ENCODE peak calls at places on chromosomes 16 and 17, in nine cellular contexts. F, W, T, Z, N, U, A, M and C are unnamed samples.
A peak's percentile ranks its signal among the peaks of the same experiment; 100 is the strongest.

GRCh38 chr16:68416057-68417046 is 32.0 kb downstream of the SMPD3 start:
- DNase-seq in F (no peak), W (no peak), T (no peak), Z (peak; percentile 84), N (no peak), U (no peak), A (peak; percentile 89), M (no peak), C (no peak)

GRCh38 chr17:61408151-61409041 is 8.8 kb downstream of the TBX2 start:
- DNase-seq in F (no peak), W (peak; percentile 38), T (peak; percentile 55), Z (no peak), N (no peak), U (peak; percentile 57), A (no peak), M (peak; percentile 74), C (no peak)

GRCh38 chr16:86138121-86138944 is 239.4 kb downstream of the IRF8 start:
- DNase-seq in F (no peak), W (no peak), T (no peak), Z (no peak), N (no peak), U (no peak), A (no peak), M (peak; percentile 33), C (peak; percentile 54)

GRCh38 chr17:56756536-56756935 is 77.2 kb downstream of the C17orf67 start:
- DNase-seq in F (no peak), W (no peak), T (peak; percentile 98), Z (no peak), N (no peak), U (peak; percentile 81), A (no peak), M (no peak), C (no peak)

GRCh38 chr17:2649191-2649590 is 55.7 kb downstream of the PAFAH1B1 start:
- DNase-seq in F (no peak), W (no peak), T (no peak), Z (no peak), N (no peak), U (no peak), A (no peak), M (no peak), C (no peak)

GRCh38 chr16:55144656-55145055 is 179.3 kb upstream of the IRX6 start:
- DNase-seq in F (no peak), W (no peak), T (no peak), Z (no peak), N (no peak), U (no peak), A (no peak), M (no peak), C (no peak)

GRCh38 chr17:80101946-80102706 is 745 bp downstream of the GAA start:
- DNase-seq in F (peak; percentile 6), W (peak; percentile 61), T (peak; percentile 77), Z (peak; percentile 29), N (peak; percentile 27), U (peak; percentile 54), A (peak; percentile 14), M (peak; percentile 35), C (peak; percentile 73)

GRCh38 chr17:44273607-44274006 is 5.7 kb upstream of the SLC4A1 start:
- DNase-seq in F (no peak), W (peak; percentile 34), T (no peak), Z (no peak), N (no peak), U (no peak), A (no peak), M (no peak), C (no peak)

GRCh38 chr17:59361386-59361785 is 29.9 kb downstream of the YPEL2 start:
- DNase-seq in F (no peak), W (no peak), T (peak; percentile 81), Z (no peak), N (peak; percentile 61), U (peak; percentile 60), A (no peak), M (no peak), C (no peak)

GRCh38 chr16:67397451-67397801 is 4.1 kb upstream of the TPPP3 start:
- DNase-seq in F (no peak), W (no peak), T (no peak), Z (no peak), N (no peak), U (no peak), A (no peak), M (peak; percentile 86), C (peak; percentile 17)

GRCh38 chr16:63473710-63474109 is 1437.5 kb upstream of the CDH8 start:
- DNase-seq in F (no peak), W (no peak), T (no peak), Z (no peak), N (no peak), U (no peak), A (no peak), M (no peak), C (no peak)

GRCh38 chr16:59865071-59865671 is 1131.1 kb upstream of the GOT2 start:
- DNase-seq in F (no peak), W (no peak), T (no peak), Z (no peak), N (no peak), U (no peak), A (no peak), M (no peak), C (no peak)

GRCh38 chr16:4617880-4618279 is 3.2 kb upstream of the UBALD1 start:
- DNase-seq in F (no peak), W (no peak), T (no peak), Z (no peak), N (no peak), U (no peak), A (no peak), M (no peak), C (no peak)

GRCh38 chr17:76199466-76199865 is 40.8 kb downstream of the RNF157 start:
- DNase-seq in F (peak; percentile 88), W (no peak), T (no peak), Z (no peak), N (no peak), U (no peak), A (no peak), M (no peak), C (peak; percentile 58)

GRCh38 chr16:27286446-27286845 is 17.9 kb upstream of the NSMCE1 start:
- DNase-seq in F (no peak), W (no peak), T (peak; percentile 97), Z (no peak), N (no peak), U (peak; percentile 85), A (no peak), M (no peak), C (peak; percentile 35)

GRCh38 chr16:27285676-27286196 is 17.2 kb upstream of the NSMCE1 start:
- DNase-seq in F (no peak), W (no peak), T (no peak), Z (peak; percentile 34), N (no peak), U (no peak), A (no peak), M (no peak), C (no peak)

GRCh38 chr16:27275394-27275793 is 6.8 kb upstream of the NSMCE1 start:
- DNase-seq in F (no peak), W (no peak), T (no peak), Z (no peak), N (no peak), U (no peak), A (no peak), M (no peak), C (no peak)

GRCh38 chr16:27284865-27285675 is 16.5 kb upstream of the NSMCE1 start:
- DNase-seq in F (no peak), W (no peak), T (no peak), Z (peak; percentile 3), N (no peak), U (no peak), A (no peak), M (no peak), C (no peak)

GRCh38 chr16:27281285-27281684 is 12.7 kb upstream of the NSMCE1 start:
- DNase-seq in F (no peak), W (no peak), T (no peak), Z (no peak), N (no peak), U (no peak), A (no peak), M (no peak), C (no peak)
- H3K4me1 ChIP-seq in F (peaks cover 6% of the 10 kb centered on the region), W (no peaks in the 10 kb centered on the region), T (peaks cover 6% of the 10 kb centered on the region), Z (no peaks in the 10 kb centered on the region), N (no peaks in the 10 kb centered on the region), U (peaks cover 3% of the 10 kb centered on the region), A (no peaks in the 10 kb centered on the region), M (no peaks in the 10 kb centered on the region), C (peaks cover 3% of the 10 kb centered on the region)

GRCh38 chr17:30369995-30370394 is 8.7 kb upstream of the CPD start:
- DNase-seq in F (no peak), W (no peak), T (peak; percentile 46), Z (no peak), N (no peak), U (no peak), A (peak; percentile 49), M (no peak), C (no peak)

GRCh38 chr17:30375661-30376060 is 3.1 kb upstream of the CPD start:
- DNase-seq in F (no peak), W (no peak), T (peak; percentile 28), Z (no peak), N (no peak), U (no peak), A (peak; percentile 42), M (no peak), C (no peak)

GRCh38 chr17:30368896-30369720 is 9.6 kb upstream of the CPD start:
- DNase-seq in F (no peak), W (no peak), T (no peak), Z (no peak), N (no peak), U (no peak), A (no peak), M (no peak), C (peak; percentile 42)

GRCh38 chr17:30376621-30377452 is 1.9 kb upstream of the CPD start:
- DNase-seq in F (no peak), W (no peak), T (peak; percentile 87), Z (peak; percentile 34), N (peak; percentile 96), U (peak; percentile 93), A (no peak), M (peak; percentile 75), C (peak; percentile 88)

DNA sequence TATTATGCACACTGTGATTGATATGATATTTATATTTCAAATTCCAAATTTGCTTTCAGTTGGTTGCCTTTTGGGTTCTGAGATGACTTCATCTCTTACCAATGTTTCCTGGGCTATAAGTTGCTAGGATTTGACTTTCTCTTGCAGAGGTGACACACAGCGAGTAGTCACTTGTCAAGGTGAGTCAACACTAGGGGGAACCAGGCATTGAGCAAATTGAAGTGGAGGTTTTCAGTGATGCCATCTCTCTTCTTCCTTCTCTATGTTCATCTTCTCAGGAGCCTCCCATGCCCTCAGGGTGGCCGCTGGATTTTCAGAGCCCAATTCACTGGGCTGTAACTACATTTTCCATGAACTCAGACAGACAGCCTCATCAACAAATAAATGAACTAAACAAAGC is 6.0 kb upstream of the CPD start:
- DNase-seq in F (no peak), W (no peak), T (peak; percentile 80), Z (no peak), N (no peak), U (no peak), A (no peak), M (no peak), C (no peak)
- H3K27ac ChIP-seq in F (no peak overlapping the region), W (no peak overlapping the region), T (no peak overlapping the region), Z (no peak overlapping the region), N (no peak overlapping the region), U (no peak overlapping the region), A (no peak overlapping the region), M (no peak overlapping the region), C (no peak overlapping the region)

GRCh38 chr17:39709319-39709997 is 9.6 kb downstream of the ERBB2 start:
- DNase-seq in F (no peak), W (no peak), T (no peak), Z (no peak), N (no peak), U (no peak), A (no peak), M (peak; percentile 62), C (no peak)
- H3K4me1 ChIP-seq in F (peaks cover 20% of the 10 kb centered on the region), W (peaks cover 12% of the 10 kb centered on the region), T (peaks cover 6% of the 10 kb centered on the region), Z (peaks cover 19% of the 10 kb centered on the region), N (no peaks in the 10 kb centered on the region), U (peaks cover 2% of the 10 kb centered on the region), A (peaks cover 6% of the 10 kb centered on the region), M (peaks cover 16% of the 10 kb centered on the region), C (no peaks in the 10 kb centered on the region)

GRCh38 chr17:82237083-82237745 is 8.4 kb downstream of the SLC16A3 start:
- DNase-seq in F (peak; percentile 35), W (no peak), T (no peak), Z (no peak), N (no peak), U (no peak), A (no peak), M (peak; percentile 79), C (peak; percentile 48)
- H3K27ac ChIP-seq in F (no peak overlapping the region), W (no peak overlapping the region), T (no peak overlapping the region), Z (no peak overlapping the region), N (peak overlapping the region; percentile 13), U (no peak overlapping the region), A (no peak overlapping the region), M (no peak overlapping the region), C (no peak overlapping the region)